ENCODE peak calls at places on chromosomes 3 and 15, in four cellular contexts. M is pulmonary artery endothelial cell, D is H7, R is HT-29. K is an unnamed sample.

GRCh38 chr3:185335799-185336198 is 27.1 kb upstream of the MAP3K13 start:
- DNase-seq in M (no peak), D (no peak), R (peak), K (peak)

GRCh38 chr3:49901351-49902339 is 2.0 kb downstream of the MST1R start:
- DNase-seq in M (no peak), D (peak), R (no peak), K (peak)

GRCh38 chr3:20080956-20081554 is 40.8 kb downstream of the KAT2B start:
- DNase-seq in M (peak), D (no peak), R (no peak), K (peak)

GRCh38 chr15:80509800-80510199 is 105.6 kb downstream of the ARNT2 start:
- DNase-seq in M (no peak), D (no peak), R (no peak), K (no peak)

GRCh38 chr3:15452156-15452555 is 24.8 kb downstream of the EAF1 start:
- DNase-seq in M (no peak), D (no peak), R (no peak), K (no peak)

GRCh38 chr3:185473290-185473815 is 25.5 kb downstream of the TMEM41A start:
- DNase-seq in M (no peak), D (no peak), R (peak), K (no peak)

GRCh38 chr3:173988912-173989311 is 591.4 kb downstream of the NLGN1 start:
- DNase-seq in M (no peak), D (no peak), R (no peak), K (no peak)

GRCh38 chr3:14453841-14454630 is 51.6 kb downstream of the SLC6A6 start:
- DNase-seq in M (no peak), D (no peak), R (no peak), K (no peak)

GRCh38 chr15:31301687-31301990 is 25.0 kb upstream of the KLF13 start:
- DNase-seq in M (no peak), D (no peak), R (no peak), K (no peak)

GRCh38 chr3:8210752-8211405 is 290.7 kb upstream of the LMCD1 start:
- DNase-seq in M (no peak), D (no peak), R (no peak), K (no peak)

GRCh38 chr15:63772531-63772930 is 61.2 kb downstream of the HERC1 start:
- DNase-seq in M (no peak), D (no peak), R (no peak), K (no peak)

GRCh38 chr3:73319179-73319769 is 257.8 kb downstream of the EBLN2 start:
- DNase-seq in M (no peak), D (no peak), R (no peak), K (no peak)

GRCh38 chr3:160941885-160942494 is 163.2 kb downstream of the B3GALNT1 start:
- DNase-seq in M (peak), D (peak), R (peak), K (peak)

GRCh38 chr15:60035344-60035743 is 31.2 kb downstream of the FOXB1 start:
- DNase-seq in M (no peak), D (no peak), R (no peak), K (no peak)

GRCh38 chr3:168003911-168004310 is 91.8 kb downstream of the GOLIM4 start:
- DNase-seq in M (no peak), D (no peak), R (peak), K (no peak)

GRCh38 chr3:129412542-129413198 is 15.8 kb downstream of the EFCAB12 start:
- DNase-seq in M (no peak), D (no peak), R (no peak), K (no peak)

GRCh38 chr3:21613372-21614070 is 137.5 kb downstream of the ZNF385D start:
- DNase-seq in M (no peak), D (no peak), R (no peak), K (no peak)

GRCh38 chr15:43509002-43509922 is 8.1 kb upstream of the MAP1A start:
- DNase-seq in M (no peak), D (peak), R (no peak), K (no peak)

GRCh38 chr3:152559246-152559645 is 275.7 kb upstream of the P2RY1 start:
- DNase-seq in M (no peak), D (no peak), R (no peak), K (no peak)

GRCh38 chr15:56913670-56914069 is 4.8 kb upstream of the TCF12 start:
- DNase-seq in M (no peak), D (no peak), R (no peak), K (no peak)

GRCh38 chr15:62465173-62465572 is 300.1 kb upstream of the C2CD4B start:
- DNase-seq in M (no peak), D (no peak), R (no peak), K (no peak)

K was measured in mammary epithelial cell.